ENCODE peak calls at places on chromosomes 12 and 14, in five cellular contexts. V is retinal pigment epithelial cell, C is astrocyte of the spinal cord, P is stomach, G is kidney epithelial cell. I is an unnamed sample.
A peak's percentile ranks its signal among the peaks of the same experiment; 100 is the strongest.

GRCh38 chr14:103550451-103551337 is 11.8 kb downstream of the BAG5 start:
- DNase-seq in V (no peak), C (no peak), P (no peak), G (peak; percentile 74), I (no peak)

GRCh38 chr12:38898001-38898684 is 7.2 kb downstream of the CPNE8 start:
- DNase-seq in V (no peak), C (no peak), P (no peak), G (no peak), I (no peak)

GRCh38 chr14:79424462-79424861 is 786.8 kb downstream of the DIO2 start:
- DNase-seq in V (no peak), C (no peak), P (no peak), G (no peak), I (peak; percentile 5)

GRCh38 chr14:101363880-101364391 is 197.4 kb upstream of the DIO3 start:
- DNase-seq in V (no peak), C (no peak), P (no peak), G (no peak), I (no peak)

GRCh38 chr12:97404549-97404948 is 58.1 kb upstream of the RMST start:
- DNase-seq in V (no peak), C (peak; percentile 42), P (peak; percentile 32), G (peak; percentile 25), I (peak; percentile 56)

GRCh38 chr12:4286228-4286627 is 12.7 kb downstream of the CCND2 start:
- DNase-seq in V (no peak), C (no peak), P (no peak), G (no peak), I (no peak)

GRCh38 chr12:96211989-96212388 is 17.8 kb downstream of the ELK3 start:
- DNase-seq in V (no peak), C (no peak), P (no peak), G (no peak), I (no peak)

GRCh38 chr12:119178544-119179334 is at the start of gene HSPB8:
- DNase-seq in V (peak; percentile 59), C (peak; percentile 79), P (peak; percentile 81), G (peak; percentile 76), I (peak; percentile 28)

GRCh38 chr14:38366374-38366773 is 110.5 kb upstream of the CLEC14A start:
- DNase-seq in V (no peak), C (no peak), P (no peak), G (no peak), I (no peak)
- H3K4me3 ChIP-seq in V (no peak overlapping the region), C (no peak overlapping the region), P (no peak overlapping the region), G (no peak overlapping the region), I (no peak overlapping the region)

DNA sequence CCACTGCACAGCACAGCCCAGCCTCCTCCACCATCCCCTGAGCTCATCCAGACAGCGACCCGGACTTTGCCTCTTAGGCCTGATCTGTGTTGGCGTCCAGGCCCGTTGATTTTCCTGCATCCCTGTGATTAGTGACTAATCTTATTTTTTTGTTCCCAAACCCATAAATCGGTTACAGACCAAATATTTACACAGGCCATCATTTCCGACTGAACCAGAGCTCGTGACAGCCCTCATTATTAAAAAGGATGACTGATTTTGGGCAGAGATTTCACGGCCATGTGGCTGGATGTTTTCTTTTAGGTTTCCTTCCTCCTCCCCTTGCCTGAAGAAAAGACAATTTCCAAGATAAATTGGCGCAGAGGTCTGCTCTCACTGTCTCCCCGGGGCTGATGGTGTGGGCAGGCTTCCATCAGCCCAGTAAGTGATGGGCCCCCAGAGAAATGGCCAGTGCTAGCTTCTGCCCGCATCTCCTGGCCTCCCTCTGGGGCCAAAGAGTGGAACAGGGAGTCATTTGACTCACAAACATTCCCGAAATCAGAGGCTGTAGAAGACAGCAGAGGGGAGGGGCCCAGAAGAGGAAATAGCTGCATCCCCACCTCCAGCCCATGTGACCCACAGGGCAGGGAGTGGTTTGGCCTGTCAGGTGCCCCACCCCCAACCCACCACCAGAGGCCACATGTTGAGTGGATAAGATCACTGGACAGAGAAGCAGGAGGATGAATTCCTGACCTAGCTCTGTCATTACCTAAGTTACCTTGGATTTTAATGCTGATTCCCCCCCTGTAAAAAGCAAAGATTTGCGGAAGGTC is 283.5 kb downstream of the KSR2 start:
- DNase-seq in V (no peak), C (peak; percentile 83), P (no peak), G (peak; percentile 89), I (no peak)
- TF ChIP-seq CTCF in V (no peak), C (peak; percentile 3), P (no peak), G (no peak), I (no peak)

DNA sequence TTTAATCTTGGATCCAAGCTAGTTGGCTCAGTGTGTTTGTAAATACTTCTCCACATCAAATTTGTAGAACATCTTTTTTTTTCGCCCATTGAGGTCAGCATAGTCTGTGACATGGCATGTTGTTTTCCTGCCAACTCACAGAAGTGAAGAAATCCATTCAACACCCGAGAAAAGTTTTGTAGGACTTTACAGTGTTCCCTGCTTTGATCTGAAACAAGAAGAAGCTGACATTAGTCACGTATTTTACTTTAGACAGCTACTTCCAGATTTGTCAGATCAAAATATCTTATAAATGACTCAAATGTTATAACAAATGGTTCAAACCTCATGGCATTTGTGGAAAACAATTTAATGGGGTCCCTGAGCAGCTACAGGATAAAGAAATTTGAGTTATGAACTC is 438.7 kb downstream of the EGLN3 start:
- DNase-seq in V (peak; percentile 56), C (peak; percentile 73), P (no peak), G (no peak), I (peak; percentile 18)
- H3K4me3 ChIP-seq in V (no peak overlapping the region), C (no peak overlapping the region), P (no peak overlapping the region), G (no peak overlapping the region), I (no peak overlapping the region)

DNA sequence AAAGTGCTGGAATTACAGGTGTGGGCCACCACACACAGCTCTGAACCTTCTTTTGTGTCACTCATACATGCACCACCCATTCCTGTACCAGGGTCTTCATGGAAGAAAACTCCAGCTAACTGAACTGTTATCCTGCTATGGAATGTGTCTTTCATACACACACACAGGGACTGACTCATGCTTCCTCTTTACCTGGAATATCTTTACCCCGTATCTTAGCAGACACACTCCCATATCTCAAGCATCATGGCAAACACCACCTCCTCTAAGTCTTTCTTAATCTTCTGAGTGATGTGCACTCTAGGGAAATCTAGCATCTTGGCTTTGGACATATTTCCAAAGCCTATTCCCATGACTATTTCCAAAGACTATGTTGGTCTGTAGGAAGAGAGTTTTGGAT is 35.0 kb upstream of the DTX1 start:
- DNase-seq in V (no peak), C (no peak), P (no peak), G (no peak), I (peak; percentile 47)
- TF ChIP-seq CTCF in V (no peak), C (no peak), P (no peak), G (no peak), I (no peak)

GRCh38 chr12:70608184-70608583 is 29.0 kb downstream of the PTPRB start:
- DNase-seq in V (no peak), C (no peak), P (no peak), G (no peak), I (no peak)
- H3K4me3 ChIP-seq in V (peak overlapping the region; percentile 2), C (no peak overlapping the region), P (no peak overlapping the region), G (no peak overlapping the region), I (no peak overlapping the region)

I was measured in epithelial cell of esophagus.